ENCODE peak calls at places on chromosomes 11 and 22, in seven cellular contexts. P is HCT116, M is neural progenitor cell, Z is hepatocyte, X is PC-3, Q is GM23248, H is GM23338. J is an unnamed sample.

GRCh38 chr11:119618208-119618909 is 110.6 kb downstream of the NECTIN1 start:
- DNase-seq in P (no peak), M (peak), Z (no peak), X (no peak), Q (no peak), H (no peak), J (no peak)

GRCh38 chr22:44550666-44551491 is 52.8 kb upstream of the RTL6 start:
- DNase-seq in P (no peak), M (no peak), Z (peak), X (peak), Q (peak), H (no peak), J (no peak)

GRCh38 chr22:49359061-49359460 is 468.6 kb downstream of the BRD1 start:
- DNase-seq in P (no peak), M (no peak), Z (no peak), X (no peak), Q (no peak), H (no peak), J (no peak)

GRCh38 chr22:44668190-44668885 is 33.7 kb upstream of the PRR5 start:
- DNase-seq in P (no peak), M (peak), Z (peak), X (no peak), Q (peak), H (peak), J (no peak)

GRCh38 chr11:6888830-6889229 is 3.5 kb downstream of the OR2D2 start:
- DNase-seq in P (no peak), M (no peak), Z (no peak), X (no peak), Q (no peak), H (no peak), J (no peak)

GRCh38 chr11:78420796-78421209 is 3.2 kb upstream of the GAB2 start:
- DNase-seq in P (no peak), M (no peak), Z (peak), X (no peak), Q (peak), H (no peak), J (peak)

GRCh38 chr11:116540019-116540418 is 232.8 kb downstream of the BUD13 start:
- DNase-seq in P (no peak), M (no peak), Z (no peak), X (no peak), Q (no peak), H (no peak), J (no peak)

GRCh38 chr11:58561394-58562102 is 14.1 kb downstream of the LPXN start:
- DNase-seq in P (no peak), M (peak), Z (no peak), X (no peak), Q (peak), H (no peak), J (no peak)

GRCh38 chr11:78350101-78350645 is 67.4 kb downstream of the GAB2 start:
- DNase-seq in P (no peak), M (peak), Z (peak), X (no peak), Q (peak), H (peak), J (no peak)

GRCh38 chr11:70240337-70240736 is 30.2 kb upstream of the PPFIA1 start:
- DNase-seq in P (no peak), M (no peak), Z (no peak), X (no peak), Q (no peak), H (no peak), J (no peak)

GRCh38 chr11:70243912-70244652 is 26.4 kb upstream of the PPFIA1 start:
- DNase-seq in P (no peak), M (no peak), Z (no peak), X (peak), Q (peak), H (no peak), J (no peak)

GRCh38 chr11:70244698-70245097 is 25.8 kb upstream of the PPFIA1 start:
- DNase-seq in P (no peak), M (no peak), Z (no peak), X (peak), Q (peak), H (no peak), J (no peak)

GRCh38 chr11:70241709-70242108 is 28.8 kb upstream of the PPFIA1 start:
- DNase-seq in P (no peak), M (no peak), Z (no peak), X (no peak), Q (no peak), H (no peak), J (no peak)

GRCh38 chr11:70242885-70243284 is 27.6 kb upstream of the PPFIA1 start:
- DNase-seq in P (no peak), M (no peak), Z (no peak), X (no peak), Q (no peak), H (no peak), J (no peak)
- TF ChIP-seq EZH2phosphoT487 in P (no peak), M (no peak), Z (no peak), X (no peak), Q (no peak), H (no peak), J (no peak)

GRCh38 chr11:14974021-14974698 is 2.0 kb upstream of the CALCA start:
- DNase-seq in P (no peak), M (peak), Z (no peak), X (no peak), Q (no peak), H (peak), J (no peak)

GRCh38 chr11:14971865-14972580 is at the start of gene CALCA:
- DNase-seq in P (no peak), M (peak), Z (no peak), X (no peak), Q (peak), H (peak), J (no peak)

GRCh38 chr11:14972581-14973490 is 685 bp upstream of the CALCA start:
- DNase-seq in P (no peak), M (peak), Z (no peak), X (no peak), Q (no peak), H (peak), J (no peak)

GRCh38 chr11:14974723-14975587 is 2.8 kb upstream of the CALCA start:
- DNase-seq in P (peak), M (peak), Z (peak), X (peak), Q (peak), H (peak), J (peak)

DNA sequence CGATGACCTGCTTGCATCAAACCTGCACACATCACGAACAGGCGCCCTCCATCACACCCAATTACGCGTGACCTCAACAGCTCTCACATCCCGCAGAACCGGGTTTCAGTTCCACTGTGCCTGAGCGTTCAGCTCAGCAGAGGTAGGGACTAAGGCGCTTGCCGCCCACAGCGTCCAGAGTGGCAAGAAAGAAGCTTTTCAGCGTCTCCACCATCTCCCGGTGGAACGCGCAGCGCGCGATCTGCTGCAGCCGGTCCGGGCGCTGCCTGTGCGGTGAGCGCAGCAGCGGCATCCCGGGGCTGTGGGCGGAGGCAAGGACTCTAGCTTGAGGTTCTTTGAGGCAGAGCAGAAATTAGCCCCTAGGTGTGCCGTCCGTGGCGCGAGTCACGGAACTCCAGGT is 1.5 kb upstream of the CALCA start:
- DNase-seq in P (no peak), M (peak), Z (peak), X (no peak), Q (peak), H (peak), J (no peak)
- TF ChIP-seq EZH2 in P (no peak), M (peak), Z (peak), X (no peak), Q (peak), H (peak), J (no peak)

DNA sequence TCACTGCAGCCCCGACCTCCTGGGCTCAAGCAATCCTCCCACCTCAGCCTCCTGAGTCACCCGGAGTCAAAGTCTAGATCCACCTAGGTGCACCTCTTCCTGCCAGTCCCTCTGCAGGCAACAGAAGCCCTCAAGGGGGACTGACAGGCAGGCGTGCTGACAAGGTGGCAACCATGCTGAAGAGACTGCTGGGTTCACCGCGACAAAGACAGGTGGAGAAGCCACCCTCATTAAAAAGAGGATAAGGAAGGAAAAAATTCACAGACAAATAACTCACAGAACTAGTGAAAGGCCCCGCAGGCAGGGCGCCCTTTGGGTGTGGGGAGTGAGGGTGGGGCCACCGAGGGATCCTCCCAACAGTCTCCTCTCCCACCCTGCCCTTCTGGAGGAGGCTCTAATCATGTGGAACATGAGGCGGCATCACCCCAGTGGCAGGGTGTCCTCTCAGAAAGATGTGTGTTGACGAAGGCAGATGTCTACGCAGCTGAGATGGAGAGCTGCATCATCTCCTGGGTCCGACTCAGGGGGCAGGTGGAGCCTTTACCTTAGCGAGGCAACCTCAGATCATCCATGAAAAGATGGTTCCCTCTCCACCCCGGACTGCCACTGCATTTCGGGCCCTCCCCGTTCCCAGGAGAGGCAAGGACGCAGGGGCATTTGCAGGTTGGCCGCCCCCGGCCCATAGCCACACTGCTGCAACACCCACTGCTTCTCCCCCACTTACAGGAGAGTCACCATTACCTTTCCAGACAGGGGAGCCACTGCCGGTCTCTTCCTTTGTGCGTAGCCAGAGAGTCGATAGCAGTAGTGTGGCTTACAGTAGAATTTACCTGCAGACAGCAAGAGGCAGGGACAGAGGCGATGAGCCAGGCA is 91.2 kb upstream of the BID start:
- DNase-seq in P (no peak), M (no peak), Z (no peak), X (no peak), Q (no peak), H (no peak), J (no peak)
- TF ChIP-seq EZH2phosphoT487 in P (no peak), M (no peak), Z (no peak), X (no peak), Q (no peak), H (no peak), J (no peak)

DNA sequence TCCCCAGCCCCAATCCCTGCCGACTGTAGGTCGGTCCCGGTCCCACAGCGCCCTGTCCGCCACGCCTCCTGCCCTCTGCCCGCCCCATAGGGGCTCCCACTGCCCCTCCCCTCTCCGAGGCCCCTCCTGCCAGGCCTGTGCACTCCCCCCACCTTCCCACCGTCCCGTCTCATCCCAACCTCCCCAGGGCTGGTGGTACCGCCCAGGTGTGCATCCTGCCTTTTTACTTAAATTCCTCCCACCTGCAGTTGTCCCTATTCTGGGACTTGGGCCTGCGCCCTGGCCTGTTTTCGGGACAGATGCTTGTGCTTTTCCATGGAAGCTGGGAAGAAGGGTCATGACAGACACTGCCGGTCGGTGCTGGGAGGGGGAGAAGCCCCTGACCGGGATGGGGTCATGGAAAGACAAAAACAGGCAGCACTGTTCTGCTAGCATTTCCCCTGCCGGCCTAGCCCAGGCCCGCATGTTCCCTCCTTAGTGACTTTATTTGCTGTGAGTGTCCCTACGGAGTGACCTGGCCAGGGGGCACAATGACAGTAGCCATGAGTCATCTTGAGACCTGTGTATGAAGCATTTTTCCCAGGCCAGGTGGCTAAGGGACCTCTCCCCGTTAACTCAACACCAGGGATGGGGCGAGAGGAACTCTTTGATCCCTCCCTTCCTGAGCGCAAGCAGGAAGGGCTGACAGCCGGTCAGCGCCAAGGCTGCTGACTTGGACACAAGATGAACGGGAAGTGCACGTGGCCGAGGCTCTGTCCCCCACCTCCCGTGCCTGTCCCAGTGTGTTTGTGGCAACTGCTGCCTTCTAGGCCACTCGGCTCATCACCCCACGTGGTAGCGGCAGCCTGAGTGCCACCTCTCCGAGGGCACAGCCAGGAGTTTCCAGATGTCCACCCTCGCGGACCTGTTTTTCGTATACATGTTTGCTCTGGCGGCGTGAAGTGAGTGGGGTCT is 7.1 kb downstream of the TBX1 start:
- DNase-seq in P (peak), M (no peak), Z (no peak), X (no peak), Q (no peak), H (peak), J (no peak)
- TF ChIP-seq EZH2 in P (no peak), M (no peak), Z (peak), X (no peak), Q (no peak), H (no peak), J (no peak)

DNA sequence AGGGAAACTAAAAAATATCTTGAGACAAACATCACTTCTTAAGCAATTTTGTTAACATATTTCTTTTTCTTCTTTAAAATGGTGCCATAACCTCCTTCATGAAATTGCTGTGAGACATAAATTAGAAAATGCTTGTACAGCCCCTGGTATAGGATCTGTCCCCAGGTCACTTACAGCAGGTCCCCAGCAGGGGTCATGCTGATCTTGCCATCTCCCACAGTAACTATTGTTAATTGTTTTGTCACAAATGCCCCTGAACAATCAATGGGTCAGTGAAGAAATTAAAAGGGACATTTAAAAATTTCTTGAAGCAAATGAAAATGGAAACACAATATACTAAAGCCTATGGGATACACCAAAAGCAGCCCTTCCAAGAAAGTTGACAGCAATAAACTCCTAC is 99.8 kb upstream of the OR4B1 start:
- DNase-seq in P (no peak), M (peak), Z (no peak), X (no peak), Q (peak), H (peak), J (peak)
- TF ChIP-seq EZH2phosphoT487 in P (no peak), M (no peak), Z (no peak), X (no peak), Q (no peak), H (no peak), J (no peak)